ENCODE peak calls at places on chromosomes 12 and 14, in four cellular contexts. V is heart right ventricle, P is A673, T is NCI-H460. E is an unnamed sample.

GRCh38 chr12:5487971-5488955 is 56.4 kb downstream of the NTF3 start:
- DNase-seq in V (no peak), P (no peak), T (no peak), E (no peak)

GRCh38 chr12:123253606-123254459 is 17.8 kb downstream of the CDK2AP1 start:
- DNase-seq in V (peak), P (no peak), T (no peak), E (no peak)

GRCh38 chr14:94394594-94395305 is 6.3 kb upstream of the SERPINA1 start:
- DNase-seq in V (peak), P (peak), T (no peak), E (peak)

GRCh38 chr14:92603309-92604257 is 90.0 kb downstream of the RIN3 start:
- DNase-seq in V (peak), P (no peak), T (no peak), E (peak)

GRCh38 chr12:46664771-46665287 is 161.0 kb downstream of the SLC38A4 start:
- DNase-seq in V (no peak), P (peak), T (peak), E (peak)

GRCh38 chr12:79842630-79843029 is 92.3 kb downstream of the PPP1R12A start:
- DNase-seq in V (no peak), P (no peak), T (no peak), E (no peak)

GRCh38 chr12:52380271-52380694 is 5.2 kb downstream of the KRT84 start:
- DNase-seq in V (peak), P (peak), T (peak), E (peak)

GRCh38 chr14:26820101-26820500 is 222.3 kb upstream of the NOVA1 start:
- DNase-seq in V (no peak), P (no peak), T (no peak), E (peak)

GRCh38 chr14:53536446-53536845 is 383.3 kb upstream of the DDHD1 start:
- DNase-seq in V (no peak), P (no peak), T (no peak), E (no peak)

GRCh38 chr12:15738438-15739015 is 50.7 kb downstream of the EPS8 start:
- DNase-seq in V (no peak), P (no peak), T (no peak), E (no peak)